ENCODE peak calls at places on chromosomes 11 and 22, in nine cellular contexts. One of them, this sample, is unnamed.

GRCh38 chr22:19766506-19767426 is 6.2 kb downstream of the TBX1 start:
- DNase-seq in activated T-helper 9 cell treated with anti-CD3 and anti-CD28 coated beads, Interleukin-2, amount 50 U/mL, for 16 hours: no peak
- DNase-seq in adipocyte: no peak
- DNase-seq in fibroblast of lung: no peak
- DNase-seq in SK-N-SH: peak; percentile 78
- DNase-seq in neural crest cell: no peak
- DNase-seq in activated naive CD4-positive, alpha-beta T cell treated with anti-CD3 and anti-CD28 coated beads, Interleukin-2, amount 50 U/mL, for 72 hours: no peak
- DNase-seq in DND-41: peak; percentile 80
- DNase-seq in GM23338: peak; percentile 86
- DNase-seq in this sample: no peak

GRCh38 chr11:122751298-122752070 is 86.8 kb upstream of the CRTAM start:
- DNase-seq in activated T-helper 9 cell treated with anti-CD3 and anti-CD28 coated beads, Interleukin-2, amount 50 U/mL, for 16 hours: no peak
- DNase-seq in adipocyte: no peak
- DNase-seq in fibroblast of lung: peak; percentile 57
- DNase-seq in SK-N-SH: peak; percentile 77
- DNase-seq in neural crest cell: no peak
- DNase-seq in activated naive CD4-positive, alpha-beta T cell treated with anti-CD3 and anti-CD28 coated beads, Interleukin-2, amount 50 U/mL, for 72 hours: no peak
- DNase-seq in DND-41: no peak
- DNase-seq in GM23338: no peak
- DNase-seq in this sample: no peak

GRCh38 chr22:20957118-20957690 is 9.9 kb upstream of the AIFM3 start:
- DNase-seq in activated T-helper 9 cell treated with anti-CD3 and anti-CD28 coated beads, Interleukin-2, amount 50 U/mL, for 16 hours: no peak
- DNase-seq in adipocyte: peak; percentile 57
- DNase-seq in fibroblast of lung: no peak
- DNase-seq in SK-N-SH: peak; percentile 27
- DNase-seq in neural crest cell: no peak
- DNase-seq in activated naive CD4-positive, alpha-beta T cell treated with anti-CD3 and anti-CD28 coated beads, Interleukin-2, amount 50 U/mL, for 72 hours: no peak
- DNase-seq in DND-41: no peak
- DNase-seq in GM23338: peak; percentile 71
- DNase-seq in this sample: peak; percentile 78

GRCh38 chr11:2523821-2524391 is 79.1 kb downstream of the KCNQ1 start:
- DNase-seq in activated T-helper 9 cell treated with anti-CD3 and anti-CD28 coated beads, Interleukin-2, amount 50 U/mL, for 16 hours: no peak
- DNase-seq in adipocyte: no peak
- DNase-seq in fibroblast of lung: no peak
- DNase-seq in SK-N-SH: peak; percentile 19
- DNase-seq in neural crest cell: no peak
- DNase-seq in activated naive CD4-positive, alpha-beta T cell treated with anti-CD3 and anti-CD28 coated beads, Interleukin-2, amount 50 U/mL, for 72 hours: peak; percentile 30
- DNase-seq in DND-41: peak; percentile 2
- DNase-seq in GM23338: no peak
- DNase-seq in this sample: no peak

GRCh38 chr11:128658499-128658898 is 35.4 kb upstream of the FLI1 start:
- DNase-seq in activated T-helper 9 cell treated with anti-CD3 and anti-CD28 coated beads, Interleukin-2, amount 50 U/mL, for 16 hours: no peak
- DNase-seq in adipocyte: no peak
- DNase-seq in fibroblast of lung: no peak
- DNase-seq in SK-N-SH: no peak
- DNase-seq in neural crest cell: no peak
- DNase-seq in activated naive CD4-positive, alpha-beta T cell treated with anti-CD3 and anti-CD28 coated beads, Interleukin-2, amount 50 U/mL, for 72 hours: no peak
- DNase-seq in DND-41: no peak
- DNase-seq in GM23338: no peak
- DNase-seq in this sample: no peak

GRCh38 chr11:123392813-123393212 is 37.3 kb upstream of the GRAMD1B start:
- DNase-seq in activated T-helper 9 cell treated with anti-CD3 and anti-CD28 coated beads, Interleukin-2, amount 50 U/mL, for 16 hours: no peak
- DNase-seq in adipocyte: no peak
- DNase-seq in fibroblast of lung: no peak
- DNase-seq in SK-N-SH: no peak
- DNase-seq in neural crest cell: no peak
- DNase-seq in activated naive CD4-positive, alpha-beta T cell treated with anti-CD3 and anti-CD28 coated beads, Interleukin-2, amount 50 U/mL, for 72 hours: no peak
- DNase-seq in DND-41: no peak
- DNase-seq in GM23338: no peak
- DNase-seq in this sample: no peak

GRCh38 chr11:31956310-31956709 is 134.6 kb upstream of the RCN1 start:
- DNase-seq in activated T-helper 9 cell treated with anti-CD3 and anti-CD28 coated beads, Interleukin-2, amount 50 U/mL, for 16 hours: no peak
- DNase-seq in adipocyte: no peak
- DNase-seq in fibroblast of lung: no peak
- DNase-seq in SK-N-SH: no peak
- DNase-seq in neural crest cell: no peak
- DNase-seq in activated naive CD4-positive, alpha-beta T cell treated with anti-CD3 and anti-CD28 coated beads, Interleukin-2, amount 50 U/mL, for 72 hours: no peak
- DNase-seq in DND-41: no peak
- DNase-seq in GM23338: no peak
- DNase-seq in this sample: no peak

GRCh38 chr11:89347071-89347470 is 144.1 kb downstream of the NOX4 start:
- DNase-seq in activated T-helper 9 cell treated with anti-CD3 and anti-CD28 coated beads, Interleukin-2, amount 50 U/mL, for 16 hours: no peak
- DNase-seq in adipocyte: no peak
- DNase-seq in fibroblast of lung: no peak
- DNase-seq in SK-N-SH: peak; percentile 1
- DNase-seq in neural crest cell: no peak
- DNase-seq in activated naive CD4-positive, alpha-beta T cell treated with anti-CD3 and anti-CD28 coated beads, Interleukin-2, amount 50 U/mL, for 72 hours: no peak
- DNase-seq in DND-41: no peak
- DNase-seq in GM23338: no peak
- DNase-seq in this sample: no peak

GRCh38 chr11:106471273-106471672 is 393.8 kb downstream of the AASDHPPT start:
- DNase-seq in activated T-helper 9 cell treated with anti-CD3 and anti-CD28 coated beads, Interleukin-2, amount 50 U/mL, for 16 hours: no peak
- DNase-seq in adipocyte: no peak
- DNase-seq in fibroblast of lung: peak; percentile 50
- DNase-seq in SK-N-SH: no peak
- DNase-seq in neural crest cell: no peak
- DNase-seq in activated naive CD4-positive, alpha-beta T cell treated with anti-CD3 and anti-CD28 coated beads, Interleukin-2, amount 50 U/mL, for 72 hours: no peak
- DNase-seq in DND-41: no peak
- DNase-seq in GM23338: no peak
- DNase-seq in this sample: no peak

GRCh38 chr11:292211-293121 is 3.5 kb downstream of the PGGHG start:
- DNase-seq in activated T-helper 9 cell treated with anti-CD3 and anti-CD28 coated beads, Interleukin-2, amount 50 U/mL, for 16 hours: no peak
- DNase-seq in adipocyte: no peak
- DNase-seq in fibroblast of lung: no peak
- DNase-seq in SK-N-SH: no peak
- DNase-seq in neural crest cell: no peak
- DNase-seq in activated naive CD4-positive, alpha-beta T cell treated with anti-CD3 and anti-CD28 coated beads, Interleukin-2, amount 50 U/mL, for 72 hours: peak; percentile 59
- DNase-seq in DND-41: no peak
- DNase-seq in GM23338: no peak
- DNase-seq in this sample: no peak

GRCh38 chr22:22085702-22086500 is 103.3 kb upstream of the TOP3B start:
- DNase-seq in activated T-helper 9 cell treated with anti-CD3 and anti-CD28 coated beads, Interleukin-2, amount 50 U/mL, for 16 hours: no peak
- DNase-seq in adipocyte: no peak
- DNase-seq in fibroblast of lung: no peak
- DNase-seq in SK-N-SH: peak; percentile 44
- DNase-seq in neural crest cell: no peak
- DNase-seq in activated naive CD4-positive, alpha-beta T cell treated with anti-CD3 and anti-CD28 coated beads, Interleukin-2, amount 50 U/mL, for 72 hours: no peak
- DNase-seq in DND-41: no peak
- DNase-seq in GM23338: no peak
- DNase-seq in this sample: no peak

GRCh38 chr11:16669799-16670415 is 68.5 kb upstream of the C11orf58 start:
- DNase-seq in activated T-helper 9 cell treated with anti-CD3 and anti-CD28 coated beads, Interleukin-2, amount 50 U/mL, for 16 hours: no peak
- DNase-seq in adipocyte: peak; percentile 2
- DNase-seq in fibroblast of lung: peak; percentile 24
- DNase-seq in SK-N-SH: no peak
- DNase-seq in neural crest cell: no peak
- DNase-seq in activated naive CD4-positive, alpha-beta T cell treated with anti-CD3 and anti-CD28 coated beads, Interleukin-2, amount 50 U/mL, for 72 hours: no peak
- DNase-seq in DND-41: no peak
- DNase-seq in GM23338: peak; percentile 55
- DNase-seq in this sample: no peak

GRCh38 chr11:96279018-96279417 is 64.0 kb downstream of the MAML2 start:
- DNase-seq in activated T-helper 9 cell treated with anti-CD3 and anti-CD28 coated beads, Interleukin-2, amount 50 U/mL, for 16 hours: no peak
- DNase-seq in adipocyte: no peak
- DNase-seq in fibroblast of lung: no peak
- DNase-seq in SK-N-SH: no peak
- DNase-seq in neural crest cell: no peak
- DNase-seq in activated naive CD4-positive, alpha-beta T cell treated with anti-CD3 and anti-CD28 coated beads, Interleukin-2, amount 50 U/mL, for 72 hours: no peak
- DNase-seq in DND-41: no peak
- DNase-seq in GM23338: no peak
- DNase-seq in this sample: no peak

GRCh38 chr11:60785806-60786361 is 751 bp downstream of the MS4A10 start:
- DNase-seq in activated T-helper 9 cell treated with anti-CD3 and anti-CD28 coated beads, Interleukin-2, amount 50 U/mL, for 16 hours: no peak
- DNase-seq in adipocyte: peak; percentile 1
- DNase-seq in fibroblast of lung: peak; percentile 17
- DNase-seq in SK-N-SH: no peak
- DNase-seq in neural crest cell: no peak
- DNase-seq in activated naive CD4-positive, alpha-beta T cell treated with anti-CD3 and anti-CD28 coated beads, Interleukin-2, amount 50 U/mL, for 72 hours: no peak
- DNase-seq in DND-41: no peak
- DNase-seq in GM23338: no peak
- DNase-seq in this sample: no peak

GRCh38 chr11:72975778-72976520 is 161.7 kb downstream of the ATG16L2 start:
- DNase-seq in activated T-helper 9 cell treated with anti-CD3 and anti-CD28 coated beads, Interleukin-2, amount 50 U/mL, for 16 hours: no peak
- DNase-seq in adipocyte: peak; percentile 95
- DNase-seq in fibroblast of lung: peak; percentile 98
- DNase-seq in SK-N-SH: no peak
- DNase-seq in neural crest cell: no peak
- DNase-seq in activated naive CD4-positive, alpha-beta T cell treated with anti-CD3 and anti-CD28 coated beads, Interleukin-2, amount 50 U/mL, for 72 hours: no peak
- DNase-seq in DND-41: no peak
- DNase-seq in GM23338: no peak
- DNase-seq in this sample: no peak

GRCh38 chr11:44382118-44382517 is 72.2 kb upstream of the ALX4 start:
- DNase-seq in activated T-helper 9 cell treated with anti-CD3 and anti-CD28 coated beads, Interleukin-2, amount 50 U/mL, for 16 hours: no peak
- DNase-seq in adipocyte: no peak
- DNase-seq in fibroblast of lung: no peak
- DNase-seq in SK-N-SH: no peak
- DNase-seq in neural crest cell: no peak
- DNase-seq in activated naive CD4-positive, alpha-beta T cell treated with anti-CD3 and anti-CD28 coated beads, Interleukin-2, amount 50 U/mL, for 72 hours: no peak
- DNase-seq in DND-41: no peak
- DNase-seq in GM23338: no peak
- DNase-seq in this sample: no peak

GRCh38 chr11:12693075-12693473 is 18.9 kb downstream of the TEAD1 start:
- DNase-seq in activated T-helper 9 cell treated with anti-CD3 and anti-CD28 coated beads, Interleukin-2, amount 50 U/mL, for 16 hours: no peak
- DNase-seq in adipocyte: no peak
- DNase-seq in fibroblast of lung: peak; percentile 68
- DNase-seq in SK-N-SH: no peak
- DNase-seq in neural crest cell: no peak
- DNase-seq in activated naive CD4-positive, alpha-beta T cell treated with anti-CD3 and anti-CD28 coated beads, Interleukin-2, amount 50 U/mL, for 72 hours: no peak
- DNase-seq in DND-41: no peak
- DNase-seq in GM23338: no peak
- DNase-seq in this sample: no peak

GRCh38 chr22:49660321-49660720 is 167.4 kb downstream of the BRD1 start:
- DNase-seq in activated T-helper 9 cell treated with anti-CD3 and anti-CD28 coated beads, Interleukin-2, amount 50 U/mL, for 16 hours: no peak
- DNase-seq in adipocyte: no peak
- DNase-seq in fibroblast of lung: no peak
- DNase-seq in SK-N-SH: no peak
- DNase-seq in neural crest cell: no peak
- DNase-seq in activated naive CD4-positive, alpha-beta T cell treated with anti-CD3 and anti-CD28 coated beads, Interleukin-2, amount 50 U/mL, for 72 hours: peak; percentile 47
- DNase-seq in DND-41: no peak
- DNase-seq in GM23338: no peak
- DNase-seq in this sample: no peak

GRCh38 chr22:30866811-30867271 is 101.7 kb downstream of the MORC2 start:
- DNase-seq in activated T-helper 9 cell treated with anti-CD3 and anti-CD28 coated beads, Interleukin-2, amount 50 U/mL, for 16 hours: no peak
- DNase-seq in adipocyte: no peak
- DNase-seq in fibroblast of lung: no peak
- DNase-seq in SK-N-SH: peak; percentile 50
- DNase-seq in neural crest cell: no peak
- DNase-seq in activated naive CD4-positive, alpha-beta T cell treated with anti-CD3 and anti-CD28 coated beads, Interleukin-2, amount 50 U/mL, for 72 hours: no peak
- DNase-seq in DND-41: no peak
- DNase-seq in GM23338: peak; percentile 35
- DNase-seq in this sample: no peak

GRCh38 chr11:5226732-5227327 is at the start of gene HBB:
- DNase-seq in activated T-helper 9 cell treated with anti-CD3 and anti-CD28 coated beads, Interleukin-2, amount 50 U/mL, for 16 hours: no peak
- DNase-seq in adipocyte: no peak
- DNase-seq in fibroblast of lung: no peak
- DNase-seq in SK-N-SH: no peak
- DNase-seq in neural crest cell: no peak
- DNase-seq in activated naive CD4-positive, alpha-beta T cell treated with anti-CD3 and anti-CD28 coated beads, Interleukin-2, amount 50 U/mL, for 72 hours: no peak
- DNase-seq in DND-41: no peak
- DNase-seq in GM23338: no peak
- DNase-seq in this sample: no peak

GRCh38 chr11:133064152-133064877 is 468.0 kb downstream of the OPCML start:
- DNase-seq in activated T-helper 9 cell treated with anti-CD3 and anti-CD28 coated beads, Interleukin-2, amount 50 U/mL, for 16 hours: no peak
- DNase-seq in adipocyte: peak; percentile 87
- DNase-seq in fibroblast of lung: peak; percentile 74
- DNase-seq in SK-N-SH: peak; percentile 91
- DNase-seq in neural crest cell: peak; percentile 83
- DNase-seq in activated naive CD4-positive, alpha-beta T cell treated with anti-CD3 and anti-CD28 coated beads, Interleukin-2, amount 50 U/mL, for 72 hours: no peak
- DNase-seq in DND-41: no peak
- DNase-seq in GM23338: peak; percentile 94
- DNase-seq in this sample: peak; percentile 67

GRCh38 chr11:61718613-61719302 is 33.7 kb upstream of the MYRF start:
- DNase-seq in activated T-helper 9 cell treated with anti-CD3 and anti-CD28 coated beads, Interleukin-2, amount 50 U/mL, for 16 hours: no peak
- DNase-seq in adipocyte: peak; percentile 82
- DNase-seq in fibroblast of lung: peak; percentile 63
- DNase-seq in SK-N-SH: peak; percentile 96
- DNase-seq in neural crest cell: peak; percentile 65
- DNase-seq in activated naive CD4-positive, alpha-beta T cell treated with anti-CD3 and anti-CD28 coated beads, Interleukin-2, amount 50 U/mL, for 72 hours: no peak
- DNase-seq in DND-41: no peak
- DNase-seq in GM23338: peak; percentile 85
- DNase-seq in this sample: no peak

GRCh38 chr11:130827697-130828377 is 88.4 kb downstream of the SNX19 start:
- DNase-seq in activated T-helper 9 cell treated with anti-CD3 and anti-CD28 coated beads, Interleukin-2, amount 50 U/mL, for 16 hours: no peak
- DNase-seq in adipocyte: peak; percentile 92
- DNase-seq in fibroblast of lung: peak; percentile 84
- DNase-seq in SK-N-SH: peak; percentile 53
- DNase-seq in neural crest cell: peak; percentile 44
- DNase-seq in activated naive CD4-positive, alpha-beta T cell treated with anti-CD3 and anti-CD28 coated beads, Interleukin-2, amount 50 U/mL, for 72 hours: no peak
- DNase-seq in DND-41: no peak
- DNase-seq in GM23338: peak; percentile 86
- DNase-seq in this sample: peak; percentile 69

GRCh38 chr11:122642472-122642922 is 13.0 kb upstream of the UBASH3B start:
- DNase-seq in activated T-helper 9 cell treated with anti-CD3 and anti-CD28 coated beads, Interleukin-2, amount 50 U/mL, for 16 hours: no peak
- DNase-seq in adipocyte: peak; percentile 79
- DNase-seq in fibroblast of lung: peak; percentile 76
- DNase-seq in SK-N-SH: no peak
- DNase-seq in neural crest cell: no peak
- DNase-seq in activated naive CD4-positive, alpha-beta T cell treated with anti-CD3 and anti-CD28 coated beads, Interleukin-2, amount 50 U/mL, for 72 hours: no peak
- DNase-seq in DND-41: no peak
- DNase-seq in GM23338: no peak
- DNase-seq in this sample: no peak